ENCODE peak calls at places on chromosomes 13 and 19, in eight cellular contexts. Z is left ventricle myocardium inferior; K is mammary epithelial cell; O is OCI-LY7; I is CD8-positive, alpha-beta T cell; D is body of pancreas; N is cardiac muscle cell; U is BE2C. X is an unnamed sample.

GRCh38 chr13:30181856-30182651 is 125.3 kb downstream of the KATNAL1 start:
- DNase-seq in O (no peak), U (no peak), I (no peak), K (no peak), Z (no peak), D (no peak), N (no peak), X (no peak)

GRCh38 chr13:38159710-38160109 is 189.9 kb upstream of the UFM1 start:
- DNase-seq in U (no peak), I (no peak), N (no peak), Z (no peak), K (no peak), O (no peak), D (no peak), X (no peak)

GRCh38 chr19:39679791-39680168 is 24.1 kb downstream of the LGALS16 start:
- DNase-seq in Z (no peak), D (no peak), U (no peak), I (no peak), N (no peak), K (no peak), O (no peak), X (no peak)

GRCh38 chr19:21474671-21475181 is 30.7 kb upstream of the ZNF429 start:
- DNase-seq in N (peak; percentile 71), Z (peak; percentile 82), K (peak; percentile 64), O (peak; percentile 89), U (no peak), D (peak; percentile 92), I (peak; percentile 59), X (peak; percentile 79)

GRCh38 chr19:11196406-11197287 is 698 bp downstream of the KANK2 start:
- DNase-seq in O (peak; percentile 53), I (no peak), D (peak; percentile 48), U (peak; percentile 48), Z (peak; percentile 56), N (peak; percentile 50), K (no peak), X (peak; percentile 38)

GRCh38 chr13:78185700-78186099 is 267.1 kb upstream of the EDNRB start:
- DNase-seq in I (no peak), Z (no peak), O (no peak), U (no peak), K (no peak), D (no peak), N (no peak), X (no peak)

GRCh38 chr19:17406887-17407196 is 1.4 kb upstream of the BST2 start:
- DNase-seq in N (no peak), D (no peak), K (no peak), Z (no peak), O (peak; percentile 68), I (no peak), U (no peak), X (no peak)

GRCh38 chr19:2168619-2169424 is 5.1 kb downstream of the DOT1L start:
- DNase-seq in U (peak; percentile 88), K (peak; percentile 98), N (peak; percentile 98), O (no peak), I (peak; percentile 15), D (peak; percentile 97), Z (peak; percentile 97), X (peak; percentile 99)

GRCh38 chr13:51625555-51626345 is 41.5 kb downstream of the WDFY2 start:
- DNase-seq in D (peak; percentile 66), K (peak; percentile 36), O (no peak), U (no peak), I (no peak), Z (no peak), N (peak; percentile 56), X (no peak)

GRCh38 chr13:62431852-62432251 is 1016.2 kb upstream of the PCDH20 start:
- DNase-seq in D (no peak), O (no peak), K (no peak), N (no peak), Z (no peak), I (no peak), U (no peak), X (no peak)

GRCh38 chr13:43686557-43686956 is 100.2 kb downstream of the ENOX1 start:
- DNase-seq in O (no peak), K (peak; percentile 56), I (no peak), U (peak; percentile 69), Z (peak; percentile 64), N (peak; percentile 71), D (peak; percentile 22), X (no peak)

GRCh38 chr19:28239270-28239669 is 973.7 kb downstream of the UQCRFS1 start:
- DNase-seq in I (no peak), D (no peak), Z (no peak), U (no peak), N (peak; percentile 17), O (peak; percentile 11), K (no peak), X (no peak)

GRCh38 chr13:49454388-49455015 is 10.4 kb downstream of the SETDB2 start:
- DNase-seq in K (no peak), U (no peak), I (no peak), D (no peak), N (no peak), O (no peak), Z (no peak), X (no peak)

GRCh38 chr13:98173431-98173921 is 3.6 kb downstream of the RNF113B start:
- DNase-seq in Z (no peak), I (no peak), K (peak; percentile 57), D (peak; percentile 21), N (peak; percentile 85), O (no peak), U (no peak), X (no peak)

GRCh38 chr19:35029737-35030256 is 473 bp upstream of the SCN1B start:
- DNase-seq in N (no peak), D (no peak), K (peak; percentile 8), O (no peak), I (no peak), Z (no peak), U (no peak), X (no peak)

GRCh38 chr13:109148243-109148642 is 518.8 kb downstream of the MYO16 start:
- DNase-seq in O (no peak), Z (no peak), D (no peak), N (peak; percentile 12), K (peak; percentile 86), I (no peak), U (no peak), X (no peak)

GRCh38 chr19:36054119-36054732 is at the start of gene THAP8:
- DNase-seq in U (peak; percentile 99), D (peak; percentile 100), K (peak; percentile 99), N (peak; percentile 100), O (peak; percentile 99), I (peak; percentile 100), Z (peak; percentile 100), X (peak; percentile 100)

GRCh38 chr19:32581704-32582164 is 744 bp downstream of the PDCD5 start:
- DNase-seq in O (peak; percentile 7), Z (peak; percentile 27), K (peak; percentile 73), D (no peak), I (no peak), N (peak; percentile 72), U (peak; percentile 34), X (no peak)

GRCh38 chr13:113369881-113370280 is 6.0 kb upstream of the GRTP1 start:
- DNase-seq in D (no peak), O (no peak), Z (no peak), K (no peak), U (no peak), N (no peak), I (no peak), X (no peak)

GRCh38 chr19:49129238-49129583 is 9.9 kb downstream of the PPFIA3 start:
- DNase-seq in Z (no peak), U (no peak), O (no peak), K (no peak), I (no peak), D (no peak), N (no peak), X (no peak)

GRCh38 chr13:41720839-41721561 is 239.9 kb downstream of the VWA8 start:
- DNase-seq in Z (no peak), I (no peak), K (peak; percentile 73), D (no peak), N (no peak), U (no peak), O (no peak), X (no peak)

GRCh38 chr13:110211046-110211445 is 95.9 kb downstream of the COL4A1 start:
- DNase-seq in Z (no peak), O (no peak), U (no peak), K (no peak), D (no peak), N (no peak), I (no peak), X (no peak)

GRCh38 chr19:2324220-2324948 is 4.0 kb downstream of the LSM7 start:
- DNase-seq in D (no peak), Z (no peak), O (no peak), U (no peak), K (no peak), N (no peak), I (no peak), X (no peak)

GRCh38 chr13:93226065-93226622 is 463 bp upstream of the GPC6 start:
- DNase-seq in D (no peak), K (no peak), O (no peak), Z (no peak), N (no peak), U (no peak), I (no peak), X (no peak)

GRCh38 chr13:51632643-51633357 is 48.5 kb downstream of the WDFY2 start:
- DNase-seq in N (no peak), K (peak; percentile 55), U (no peak), O (no peak), Z (no peak), I (no peak), D (no peak), X (no peak)

GRCh38 chr19:40424637-40425449 is 949 bp downstream of the SERTAD1 start:
- DNase-seq in I (no peak), D (no peak), U (no peak), Z (no peak), K (no peak), O (no peak), N (peak; percentile 40), X (no peak)

GRCh38 chr13:45040173-45040572 is 50.8 kb downstream of the GPALPP1 start:
- DNase-seq in D (no peak), U (no peak), Z (no peak), K (no peak), N (no peak), O (no peak), I (no peak), X (no peak)

GRCh38 chr19:6126335-6126974 is 9.0 kb upstream of the ACSBG2 start:
- DNase-seq in K (peak; percentile 71), I (no peak), N (peak; percentile 78), O (peak; percentile 71), U (peak; percentile 43), Z (no peak), D (no peak), X (no peak)
- TF ChIP-seq CTCF in K (peak; percentile 50), I (no peak), N (peak; percentile 38), O (peak; percentile 78), U (peak; percentile 75), Z (peak; percentile 27), D (peak; percentile 28), X (peak; percentile 14)

GRCh38 chr19:1105873-1106840 is 2.4 kb downstream of the GPX4 start:
- DNase-seq in I (no peak), N (no peak), O (no peak), U (no peak), Z (no peak), K (no peak), D (no peak), X (no peak)
- H3K4me3 ChIP-seq in I (no peak overlapping the region), N (no peak overlapping the region), O (no peak overlapping the region), U (no peak overlapping the region), Z (peak overlapping the region; percentile 95), K (no peak overlapping the region), D (no peak overlapping the region), X (no peak overlapping the region)

GRCh38 chr19:16262618-16263017 is 62.0 kb upstream of the KLF2 start:
- DNase-seq in I (no peak), D (peak; percentile 80), N (peak; percentile 46), U (peak; percentile 53), O (no peak), Z (no peak), K (no peak), X (no peak)
- H3K4me1 ChIP-seq in I (peaks cover 68% of the 10 kb centered on the region), D (peaks cover 37% of the 10 kb centered on the region), N (peaks cover 23% of the 10 kb centered on the region), U (peaks cover 3% of the 10 kb centered on the region), O (peaks cover 67% of the 10 kb centered on the region), Z (peaks cover 45% of the 10 kb centered on the region), K (no peaks in the 10 kb centered on the region), X (peaks cover 15% of the 10 kb centered on the region)

GRCh38 chr13:36819064-36819810 is at the start of gene RFXAP:
- DNase-seq in D (peak; percentile 89), Z (peak; percentile 90), K (peak; percentile 75), U (peak; percentile 96), I (peak; percentile 89), N (peak; percentile 92), O (peak; percentile 96), X (peak; percentile 89)
- TF ChIP-seq CTCF in D (peak; percentile 24), Z (peak; percentile 34), K (no peak), U (no peak), I (no peak), N (no peak), O (no peak), X (no peak)